ENCODE peak calls at places on chromosomes 5 and 9, in nine cellular contexts. One of them, this sample, is unnamed.
A peak's percentile ranks its signal among the peaks of the same experiment; 100 is the strongest.

GRCh38 chr9:36550135-36550534 is 22.6 kb upstream of the MELK start:
- DNase-seq in gastrocnemius medialis: no peak
- DNase-seq in SJSA1: no peak
- DNase-seq in stomach: no peak
- DNase-seq in H9: no peak
- DNase-seq in Caco-2: no peak
- DNase-seq in A549: no peak
- DNase-seq in RWPE2: no peak
- DNase-seq in kidney: no peak
- DNase-seq in this sample: no peak

GRCh38 chr5:90529939-90530677 is 724 bp upstream of the LYSMD3 start:
- DNase-seq in stomach: peak; percentile 57
- DNase-seq in A549: peak; percentile 78
- DNase-seq in Caco-2: peak; percentile 78
- DNase-seq in RWPE2: peak; percentile 66
- DNase-seq in SJSA1: peak; percentile 85
- DNase-seq in H9: peak; percentile 73
- DNase-seq in gastrocnemius medialis: peak; percentile 41
- DNase-seq in kidney: no peak
- DNase-seq in this sample: no peak

GRCh38 chr5:75681125-75681830 is 36.0 kb downstream of the POC5 start:
- DNase-seq in stomach: no peak
- DNase-seq in A549: peak; percentile 31
- DNase-seq in gastrocnemius medialis: no peak
- DNase-seq in RWPE2: no peak
- DNase-seq in kidney: no peak
- DNase-seq in Caco-2: no peak
- DNase-seq in SJSA1: peak; percentile 67
- DNase-seq in H9: no peak
- DNase-seq in this sample: no peak

GRCh38 chr9:14960881-14961280 is 50.7 kb upstream of the FREM1 start:
- DNase-seq in H9: no peak
- DNase-seq in RWPE2: no peak
- DNase-seq in SJSA1: no peak
- DNase-seq in stomach: no peak
- DNase-seq in A549: no peak
- DNase-seq in kidney: no peak
- DNase-seq in Caco-2: no peak
- DNase-seq in gastrocnemius medialis: no peak
- DNase-seq in this sample: no peak

GRCh38 chr5:151257731-151258715 is 5.0 kb downstream of the GM2A start:
- DNase-seq in RWPE2: peak; percentile 86
- DNase-seq in A549: no peak
- DNase-seq in Caco-2: no peak
- DNase-seq in kidney: no peak
- DNase-seq in SJSA1: no peak
- DNase-seq in gastrocnemius medialis: no peak
- DNase-seq in stomach: no peak
- DNase-seq in H9: no peak
- DNase-seq in this sample: no peak

GRCh38 chr5:140111043-140111858 is 2.7 kb upstream of the PURA start:
- DNase-seq in gastrocnemius medialis: no peak
- DNase-seq in RWPE2: no peak
- DNase-seq in A549: no peak
- DNase-seq in stomach: no peak
- DNase-seq in SJSA1: no peak
- DNase-seq in Caco-2: no peak
- DNase-seq in H9: peak; percentile 74
- DNase-seq in kidney: no peak
- DNase-seq in this sample: no peak

GRCh38 chr9:136244116-136244775 is 1.4 kb downstream of the QSOX2 start:
- DNase-seq in gastrocnemius medialis: no peak
- DNase-seq in Caco-2: no peak
- DNase-seq in RWPE2: no peak
- DNase-seq in A549: no peak
- DNase-seq in SJSA1: no peak
- DNase-seq in H9: no peak
- DNase-seq in stomach: no peak
- DNase-seq in kidney: no peak
- DNase-seq in this sample: no peak

GRCh38 chr9:37949576-37949975 is 45.6 kb upstream of the SLC25A51 start:
- DNase-seq in A549: peak; percentile 33
- DNase-seq in RWPE2: no peak
- DNase-seq in stomach: no peak
- DNase-seq in H9: no peak
- DNase-seq in SJSA1: peak; percentile 12
- DNase-seq in Caco-2: no peak
- DNase-seq in gastrocnemius medialis: no peak
- DNase-seq in kidney: no peak
- DNase-seq in this sample: no peak

GRCh38 chr5:147558826-147559225 is 49.0 kb upstream of the DPYSL3 start:
- DNase-seq in gastrocnemius medialis: peak; percentile 11
- DNase-seq in kidney: no peak
- DNase-seq in RWPE2: no peak
- DNase-seq in SJSA1: peak; percentile 94
- DNase-seq in H9: peak; percentile 60
- DNase-seq in Caco-2: peak; percentile 65
- DNase-seq in A549: peak; percentile 25
- DNase-seq in stomach: no peak
- DNase-seq in this sample: peak; percentile 63

GRCh38 chr9:111839981-111840380 is 45.2 kb upstream of the SHOC1 start:
- DNase-seq in Caco-2: no peak
- DNase-seq in stomach: no peak
- DNase-seq in RWPE2: no peak
- DNase-seq in A549: no peak
- DNase-seq in gastrocnemius medialis: no peak
- DNase-seq in H9: no peak
- DNase-seq in kidney: no peak
- DNase-seq in SJSA1: no peak
- DNase-seq in this sample: no peak

GRCh38 chr5:135313946-135314345 is 85.1 kb downstream of the MACROH2A1 start:
- DNase-seq in kidney: no peak
- DNase-seq in A549: no peak
- DNase-seq in stomach: no peak
- DNase-seq in H9: peak; percentile 21
- DNase-seq in SJSA1: no peak
- DNase-seq in RWPE2: peak; percentile 27
- DNase-seq in gastrocnemius medialis: no peak
- DNase-seq in Caco-2: no peak
- DNase-seq in this sample: no peak

GRCh38 chr9:117835798-117836197 is 131.6 kb downstream of the TLR4 start:
- DNase-seq in kidney: no peak
- DNase-seq in SJSA1: no peak
- DNase-seq in gastrocnemius medialis: no peak
- DNase-seq in Caco-2: no peak
- DNase-seq in RWPE2: no peak
- DNase-seq in stomach: no peak
- DNase-seq in A549: no peak
- DNase-seq in H9: no peak
- DNase-seq in this sample: no peak

DNA sequence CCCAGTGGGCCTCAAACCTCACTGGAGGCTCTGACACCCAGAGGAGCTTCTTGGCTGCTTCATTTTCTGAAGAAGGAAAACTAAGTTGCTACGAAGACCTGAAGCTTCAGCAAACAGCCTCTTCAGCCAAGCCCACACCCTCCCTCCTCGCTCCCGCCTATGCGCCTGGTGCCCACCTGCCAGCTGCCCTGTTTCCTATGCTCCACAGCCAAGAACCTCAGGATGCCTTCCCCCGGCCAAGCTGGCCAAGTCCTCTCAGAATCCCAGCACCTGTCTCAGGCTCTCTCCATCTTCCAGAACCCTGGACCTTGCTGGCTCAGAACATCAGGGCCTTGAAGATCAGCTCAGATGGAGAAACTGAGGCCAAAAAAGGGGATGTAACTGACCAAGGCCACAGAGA is 60.4 kb downstream of the STK10 start:
- DNase-seq in stomach: no peak
- DNase-seq in SJSA1: no peak
- DNase-seq in RWPE2: no peak
- DNase-seq in Caco-2: no peak
- DNase-seq in H9: no peak
- DNase-seq in A549: no peak
- DNase-seq in kidney: peak; percentile 49
- DNase-seq in gastrocnemius medialis: no peak
- DNase-seq in this sample: no peak
- H3K4me1 ChIP-seq in stomach: no peaks in the 10 kb centered on the region
- H3K4me1 ChIP-seq in SJSA1: peaks cover 7% of the 10 kb centered on the region
- H3K4me1 ChIP-seq in RWPE2: no peaks in the 10 kb centered on the region
- H3K4me1 ChIP-seq in Caco-2: peaks cover 6% of the 10 kb centered on the region
- H3K4me1 ChIP-seq in H9: no peaks in the 10 kb centered on the region
- H3K4me1 ChIP-seq in A549: no peaks in the 10 kb centered on the region
- H3K4me1 ChIP-seq in kidney: peaks cover 5% of the 10 kb centered on the region
- H3K4me1 ChIP-seq in gastrocnemius medialis: no peaks in the 10 kb centered on the region
- H3K4me1 ChIP-seq in this sample: no peaks in the 10 kb centered on the region

DNA sequence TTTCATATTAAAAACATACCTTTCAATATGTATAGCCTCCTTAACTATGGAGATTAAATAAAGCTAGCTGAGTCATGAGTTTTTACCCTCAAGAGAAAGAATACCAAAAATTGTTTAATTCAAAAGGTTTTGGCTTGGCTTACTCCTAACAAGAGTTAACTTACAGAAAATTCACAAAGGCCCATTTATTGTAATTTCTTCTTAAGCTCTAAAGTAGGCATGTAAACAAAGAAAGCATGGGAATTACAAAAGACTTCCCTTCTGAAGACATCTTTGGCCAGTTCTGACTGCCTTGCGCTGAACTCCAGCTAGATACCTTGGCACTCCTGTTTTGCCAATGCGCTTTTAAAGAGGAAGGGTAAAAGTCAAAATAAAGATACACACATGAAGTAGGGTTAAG is 28.2 kb downstream of the PUM3 start:
- DNase-seq in stomach: no peak
- DNase-seq in A549: no peak
- DNase-seq in kidney: no peak
- DNase-seq in H9: no peak
- DNase-seq in RWPE2: no peak
- DNase-seq in Caco-2: no peak
- DNase-seq in SJSA1: no peak
- DNase-seq in gastrocnemius medialis: no peak
- DNase-seq in this sample: no peak
- H3K4me1 ChIP-seq in stomach: peaks cover 4% of the 10 kb centered on the region
- H3K4me1 ChIP-seq in A549: peaks cover 73% of the 10 kb centered on the region
- H3K4me1 ChIP-seq in kidney: peaks cover 6% of the 10 kb centered on the region
- H3K4me1 ChIP-seq in H9: peaks cover 28% of the 10 kb centered on the region
- H3K4me1 ChIP-seq in RWPE2: peaks cover 2% of the 10 kb centered on the region
- H3K4me1 ChIP-seq in Caco-2: peaks cover 55% of the 10 kb centered on the region
- H3K4me1 ChIP-seq in SJSA1: peaks cover 29% of the 10 kb centered on the region
- H3K4me1 ChIP-seq in gastrocnemius medialis: no peaks in the 10 kb centered on the region
- H3K4me1 ChIP-seq in this sample: peaks cover 9% of the 10 kb centered on the region

GRCh38 chr5:141508808-141509611 is 20.1 kb downstream of the PCDHGC5 start:
- DNase-seq in A549: no peak
- DNase-seq in SJSA1: peak; percentile 66
- DNase-seq in gastrocnemius medialis: peak; percentile 48
- DNase-seq in RWPE2: peak; percentile 91
- DNase-seq in kidney: peak; percentile 88
- DNase-seq in H9: peak; percentile 77
- DNase-seq in stomach: no peak
- DNase-seq in Caco-2: no peak
- DNase-seq in this sample: no peak
- H3K4me1 ChIP-seq in A549: no peaks in the 10 kb centered on the region
- H3K4me1 ChIP-seq in SJSA1: peaks cover 46% of the 10 kb centered on the region
- H3K4me1 ChIP-seq in gastrocnemius medialis: peaks cover 52% of the 10 kb centered on the region
- H3K4me1 ChIP-seq in RWPE2: peaks cover 30% of the 10 kb centered on the region
- H3K4me1 ChIP-seq in kidney: peaks cover 13% of the 10 kb centered on the region
- H3K4me1 ChIP-seq in H9: peaks cover 4% of the 10 kb centered on the region
- H3K4me1 ChIP-seq in stomach: peaks cover 38% of the 10 kb centered on the region
- H3K4me1 ChIP-seq in Caco-2: no peaks in the 10 kb centered on the region
- H3K4me1 ChIP-seq in this sample: no peaks in the 10 kb centered on the region

DNA sequence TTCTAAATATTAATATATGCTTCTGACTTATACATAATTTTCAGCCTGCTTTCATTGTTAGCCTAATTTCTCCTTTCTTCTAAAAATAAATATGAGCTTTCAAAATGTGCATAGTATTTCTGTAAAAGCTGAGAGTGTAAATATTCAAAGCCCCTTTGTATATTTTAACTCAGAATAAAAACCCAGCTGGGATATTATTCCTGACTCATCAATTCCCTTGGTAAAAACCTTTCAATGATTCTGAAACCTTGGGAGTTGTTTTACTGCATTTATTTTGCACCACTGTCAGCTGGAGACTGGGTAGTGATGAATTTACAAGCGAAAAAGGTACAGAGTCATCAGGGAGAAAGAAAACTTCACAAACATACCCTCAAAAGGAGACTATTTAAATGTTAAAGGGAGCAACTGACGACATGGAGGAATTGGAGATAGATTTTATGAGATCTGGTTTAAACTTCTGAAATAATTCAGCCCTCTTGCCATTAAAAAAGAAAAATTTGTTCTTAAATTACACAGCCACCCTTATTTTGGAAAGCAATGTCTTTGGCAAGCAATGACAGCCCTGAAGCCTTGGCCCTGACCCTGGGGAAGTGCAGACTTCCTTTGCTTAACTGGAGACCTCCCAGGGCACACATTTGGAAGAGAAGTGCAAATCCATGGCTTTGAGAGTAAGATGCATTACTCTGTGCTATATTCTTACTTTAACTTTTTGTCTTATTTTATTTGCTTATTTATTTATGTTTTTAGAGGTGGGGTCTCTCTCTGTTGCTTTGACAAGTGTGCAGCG is 21.8 kb downstream of the RXFP3 start:
- DNase-seq in RWPE2: no peak
- DNase-seq in Caco-2: no peak
- DNase-seq in stomach: no peak
- DNase-seq in A549: no peak
- DNase-seq in kidney: no peak
- DNase-seq in SJSA1: no peak
- DNase-seq in gastrocnemius medialis: no peak
- DNase-seq in H9: no peak
- DNase-seq in this sample: no peak
- H3K4me1 ChIP-seq in RWPE2: no peaks in the 10 kb centered on the region
- H3K4me1 ChIP-seq in Caco-2: no peaks in the 10 kb centered on the region
- H3K4me1 ChIP-seq in stomach: no peaks in the 10 kb centered on the region
- H3K4me1 ChIP-seq in A549: no peaks in the 10 kb centered on the region
- H3K4me1 ChIP-seq in kidney: no peaks in the 10 kb centered on the region
- H3K4me1 ChIP-seq in SJSA1: no peaks in the 10 kb centered on the region
- H3K4me1 ChIP-seq in gastrocnemius medialis: no peaks in the 10 kb centered on the region
- H3K4me1 ChIP-seq in H9: no peaks in the 10 kb centered on the region
- H3K4me1 ChIP-seq in this sample: no peaks in the 10 kb centered on the region

DNA sequence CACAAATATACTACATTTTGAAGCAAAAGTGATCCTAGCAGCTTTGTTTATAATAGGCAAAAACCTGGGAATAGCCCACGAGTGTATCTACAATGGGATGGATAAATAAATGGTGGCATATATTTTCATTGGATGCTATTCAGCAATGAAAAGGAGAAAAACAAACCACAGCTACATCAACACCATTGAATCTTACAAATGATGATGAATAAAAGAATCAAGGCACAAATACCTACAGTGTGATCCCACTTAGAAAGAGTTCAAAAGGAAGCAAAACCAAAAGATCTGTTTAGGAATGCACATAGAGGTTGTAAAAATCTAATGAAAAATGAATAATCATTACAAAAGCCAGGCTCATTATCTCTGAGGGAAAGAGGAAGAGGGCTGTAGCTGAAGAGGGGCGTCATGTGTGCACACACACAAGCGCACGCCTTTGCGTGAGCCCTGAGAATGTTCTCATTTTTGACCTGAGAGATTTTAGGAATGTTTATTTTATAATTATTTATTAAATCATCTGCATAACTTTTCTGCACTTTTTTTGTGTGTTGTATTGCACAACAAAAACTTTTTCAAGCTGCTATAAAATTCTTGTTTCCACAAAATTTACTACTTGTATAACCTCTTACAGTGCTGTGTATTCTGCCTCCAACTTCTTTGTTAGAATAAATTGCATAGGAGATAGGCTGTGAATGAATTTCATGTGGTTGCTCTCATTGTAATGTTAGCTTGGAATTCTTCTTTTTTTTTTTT is 5.9 kb upstream of the RHOBTB3 start:
- DNase-seq in kidney: no peak
- DNase-seq in H9: no peak
- DNase-seq in SJSA1: peak; percentile 76
- DNase-seq in A549: no peak
- DNase-seq in stomach: no peak
- DNase-seq in Caco-2: no peak
- DNase-seq in gastrocnemius medialis: no peak
- DNase-seq in RWPE2: no peak
- DNase-seq in this sample: no peak
- H3K4me1 ChIP-seq in kidney: peaks cover 5% of the 10 kb centered on the region
- H3K4me1 ChIP-seq in H9: peaks cover 4% of the 10 kb centered on the region
- H3K4me1 ChIP-seq in SJSA1: peaks cover 82% of the 10 kb centered on the region
- H3K4me1 ChIP-seq in A549: peaks cover 2% of the 10 kb centered on the region
- H3K4me1 ChIP-seq in stomach: no peaks in the 10 kb centered on the region
- H3K4me1 ChIP-seq in Caco-2: peaks cover 56% of the 10 kb centered on the region
- H3K4me1 ChIP-seq in gastrocnemius medialis: peaks cover 9% of the 10 kb centered on the region
- H3K4me1 ChIP-seq in RWPE2: peaks cover 13% of the 10 kb centered on the region
- H3K4me1 ChIP-seq in this sample: peaks cover 1% of the 10 kb centered on the region

This sample was measured in iPS DF 6.9.